ENCODE peak calls at places on chromosomes 5 and 9, in nine cellular contexts. One of them, this sample, is unnamed.

GRCh38 chr5:155047818-155048217 is 34.3 kb downstream of the KIF4B start:
- DNase-seq in PC-9: no peak
- DNase-seq in PC-3: no peak
- DNase-seq in GM23338: peak; percentile 23
- DNase-seq in MM.1S: no peak
- DNase-seq in hepatocyte: no peak
- DNase-seq in HCT116: no peak
- DNase-seq in OCI-LY7: no peak
- DNase-seq in GM23248: no peak
- DNase-seq in this sample: no peak

GRCh38 chr5:135399838-135400542 is 959 bp upstream of the MACROH2A1 start:
- DNase-seq in PC-9: no peak
- DNase-seq in PC-3: no peak
- DNase-seq in GM23338: peak; percentile 88
- DNase-seq in MM.1S: no peak
- DNase-seq in hepatocyte: no peak
- DNase-seq in HCT116: no peak
- DNase-seq in OCI-LY7: no peak
- DNase-seq in GM23248: peak; percentile 51
- DNase-seq in this sample: no peak

GRCh38 chr5:98780390-98780789 is 6.9 kb downstream of the RGMB start:
- DNase-seq in PC-9: no peak
- DNase-seq in PC-3: peak; percentile 79
- DNase-seq in GM23338: no peak
- DNase-seq in MM.1S: no peak
- DNase-seq in hepatocyte: no peak
- DNase-seq in HCT116: no peak
- DNase-seq in OCI-LY7: no peak
- DNase-seq in GM23248: peak; percentile 54
- DNase-seq in this sample: no peak

GRCh38 chr5:130992621-130993020 is 172.4 kb downstream of the HINT1 start:
- DNase-seq in PC-9: no peak
- DNase-seq in PC-3: no peak
- DNase-seq in GM23338: no peak
- DNase-seq in MM.1S: no peak
- DNase-seq in hepatocyte: no peak
- DNase-seq in HCT116: no peak
- DNase-seq in OCI-LY7: no peak
- DNase-seq in GM23248: no peak
- DNase-seq in this sample: no peak

GRCh38 chr5:88674262-88675158 is 208.5 kb downstream of the MEF2C start:
- DNase-seq in PC-9: no peak
- DNase-seq in PC-3: no peak
- DNase-seq in GM23338: peak; percentile 77
- DNase-seq in MM.1S: peak; percentile 88
- DNase-seq in hepatocyte: no peak
- DNase-seq in HCT116: no peak
- DNase-seq in OCI-LY7: peak; percentile 91
- DNase-seq in GM23248: peak; percentile 55
- DNase-seq in this sample: peak; percentile 94

GRCh38 chr5:34585601-34586104 is 70.5 kb upstream of the RAI14 start:
- DNase-seq in PC-9: peak; percentile 100
- DNase-seq in PC-3: peak; percentile 97
- DNase-seq in GM23338: no peak
- DNase-seq in MM.1S: no peak
- DNase-seq in hepatocyte: peak; percentile 59
- DNase-seq in HCT116: no peak
- DNase-seq in OCI-LY7: no peak
- DNase-seq in GM23248: peak; percentile 71
- DNase-seq in this sample: no peak

GRCh38 chr5:93715776-93716175 is 25.6 kb downstream of the POU5F2 start:
- DNase-seq in PC-9: no peak
- DNase-seq in PC-3: no peak
- DNase-seq in GM23338: no peak
- DNase-seq in MM.1S: no peak
- DNase-seq in hepatocyte: no peak
- DNase-seq in HCT116: no peak
- DNase-seq in OCI-LY7: no peak
- DNase-seq in GM23248: no peak
- DNase-seq in this sample: no peak

GRCh38 chr9:104075801-104076753 is 18.0 kb upstream of the SMC2 start:
- DNase-seq in PC-9: no peak
- DNase-seq in PC-3: peak; percentile 8
- DNase-seq in GM23338: no peak
- DNase-seq in MM.1S: no peak
- DNase-seq in hepatocyte: peak; percentile 10
- DNase-seq in HCT116: no peak
- DNase-seq in OCI-LY7: no peak
- DNase-seq in GM23248: peak; percentile 76
- DNase-seq in this sample: no peak

GRCh38 chr5:129905467-129906176 is 1.4 kb downstream of the CHSY3 start:
- DNase-seq in PC-9: no peak
- DNase-seq in PC-3: no peak
- DNase-seq in GM23338: peak; percentile 74
- DNase-seq in MM.1S: no peak
- DNase-seq in hepatocyte: peak; percentile 51
- DNase-seq in HCT116: no peak
- DNase-seq in OCI-LY7: no peak
- DNase-seq in GM23248: peak; percentile 40
- DNase-seq in this sample: no peak

GRCh38 chr9:14561929-14562386 is 131.3 kb downstream of the ZDHHC21 start:
- DNase-seq in PC-9: no peak
- DNase-seq in PC-3: peak; percentile 1
- DNase-seq in GM23338: peak; percentile 53
- DNase-seq in MM.1S: no peak
- DNase-seq in hepatocyte: peak; percentile 20
- DNase-seq in HCT116: no peak
- DNase-seq in OCI-LY7: no peak
- DNase-seq in GM23248: no peak
- DNase-seq in this sample: no peak

GRCh38 chr9:17476401-17476800 is 102.5 kb upstream of the SH3GL2 start:
- DNase-seq in PC-9: no peak
- DNase-seq in PC-3: no peak
- DNase-seq in GM23338: no peak
- DNase-seq in MM.1S: peak; percentile 41
- DNase-seq in hepatocyte: no peak
- DNase-seq in HCT116: no peak
- DNase-seq in OCI-LY7: no peak
- DNase-seq in GM23248: no peak
- DNase-seq in this sample: no peak

GRCh38 chr5:16179936-16180788 is 571 bp upstream of the MARCHF11 start:
- DNase-seq in PC-9: no peak
- DNase-seq in PC-3: no peak
- DNase-seq in GM23338: peak; percentile 61
- DNase-seq in MM.1S: no peak
- DNase-seq in hepatocyte: peak; percentile 6
- DNase-seq in HCT116: no peak
- DNase-seq in OCI-LY7: no peak
- DNase-seq in GM23248: no peak
- DNase-seq in this sample: no peak

GRCh38 chr5:41270423-41271251 is 57.3 kb upstream of the C6 start:
- DNase-seq in PC-9: peak; percentile 41
- DNase-seq in PC-3: peak; percentile 85
- DNase-seq in GM23338: peak; percentile 71
- DNase-seq in MM.1S: peak; percentile 54
- DNase-seq in hepatocyte: peak; percentile 68
- DNase-seq in HCT116: peak; percentile 33
- DNase-seq in OCI-LY7: peak; percentile 21
- DNase-seq in GM23248: peak; percentile 80
- DNase-seq in this sample: peak; percentile 80

GRCh38 chr5:621341-621761 is 9.2 kb downstream of the CEP72 start:
- DNase-seq in PC-9: no peak
- DNase-seq in PC-3: no peak
- DNase-seq in GM23338: no peak
- DNase-seq in MM.1S: no peak
- DNase-seq in hepatocyte: no peak
- DNase-seq in HCT116: no peak
- DNase-seq in OCI-LY7: no peak
- DNase-seq in GM23248: no peak
- DNase-seq in this sample: no peak

GRCh38 chr9:82570226-82570625 is 492.7 kb downstream of the RASEF start:
- DNase-seq in PC-9: no peak
- DNase-seq in PC-3: no peak
- DNase-seq in GM23338: no peak
- DNase-seq in MM.1S: no peak
- DNase-seq in hepatocyte: no peak
- DNase-seq in HCT116: no peak
- DNase-seq in OCI-LY7: no peak
- DNase-seq in GM23248: peak; percentile 42
- DNase-seq in this sample: no peak

GRCh38 chr9:82574911-82575310 is 488.0 kb downstream of the RASEF start:
- DNase-seq in PC-9: no peak
- DNase-seq in PC-3: no peak
- DNase-seq in GM23338: no peak
- DNase-seq in MM.1S: no peak
- DNase-seq in hepatocyte: no peak
- DNase-seq in HCT116: no peak
- DNase-seq in OCI-LY7: no peak
- DNase-seq in GM23248: no peak
- DNase-seq in this sample: no peak

GRCh38 chr9:82571540-82571939 is 491.4 kb downstream of the RASEF start:
- DNase-seq in PC-9: no peak
- DNase-seq in PC-3: no peak
- DNase-seq in GM23338: no peak
- DNase-seq in MM.1S: no peak
- DNase-seq in hepatocyte: no peak
- DNase-seq in HCT116: no peak
- DNase-seq in OCI-LY7: no peak
- DNase-seq in GM23248: no peak
- DNase-seq in this sample: no peak
- H2AFZ ChIP-seq in PC-9: no peak overlapping the region
- H2AFZ ChIP-seq in PC-3: no peak overlapping the region
- H2AFZ ChIP-seq in GM23338: no peak overlapping the region
- H2AFZ ChIP-seq in MM.1S: no peak overlapping the region
- H2AFZ ChIP-seq in hepatocyte: no peak overlapping the region
- H2AFZ ChIP-seq in HCT116: no peak overlapping the region
- H2AFZ ChIP-seq in OCI-LY7: no peak overlapping the region
- H2AFZ ChIP-seq in GM23248: no peak overlapping the region
- H2AFZ ChIP-seq in this sample: no peak overlapping the region

DNA sequence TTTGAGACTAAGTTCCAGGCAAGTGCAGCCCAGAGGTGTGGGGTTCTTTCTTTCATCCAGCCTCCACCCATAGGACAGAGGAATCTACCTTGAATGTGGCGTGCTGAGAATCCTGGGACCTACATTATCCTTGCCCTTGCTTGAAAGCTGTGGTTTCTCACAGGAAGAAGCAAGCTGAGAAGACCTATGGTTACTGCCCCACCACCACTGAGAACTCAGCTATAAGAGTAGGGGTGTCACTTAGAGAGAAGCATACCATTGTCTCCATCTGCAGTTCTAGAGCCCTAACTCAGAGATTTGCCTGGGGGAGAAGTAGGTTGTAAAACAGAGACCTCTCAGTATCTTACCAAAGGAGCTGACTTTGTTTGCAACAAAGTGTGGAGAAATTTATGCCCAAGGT is 72.4 kb downstream of the SV2C start:
- DNase-seq in PC-9: no peak
- DNase-seq in PC-3: no peak
- DNase-seq in GM23338: no peak
- DNase-seq in MM.1S: no peak
- DNase-seq in hepatocyte: no peak
- DNase-seq in HCT116: no peak
- DNase-seq in OCI-LY7: no peak
- DNase-seq in GM23248: no peak
- DNase-seq in this sample: no peak
- H3K9me2 ChIP-seq in PC-9: no peaks in the 10 kb centered on the region
- H3K9me2 ChIP-seq in PC-3: no peaks in the 10 kb centered on the region
- H3K9me2 ChIP-seq in GM23338: no peaks in the 10 kb centered on the region
- H3K9me2 ChIP-seq in MM.1S: no peaks in the 10 kb centered on the region
- H3K9me2 ChIP-seq in hepatocyte: no peaks in the 10 kb centered on the region
- H3K9me2 ChIP-seq in HCT116: no peaks in the 10 kb centered on the region
- H3K9me2 ChIP-seq in OCI-LY7: no peaks in the 10 kb centered on the region
- H3K9me2 ChIP-seq in GM23248: no peaks in the 10 kb centered on the region
- H3K9me2 ChIP-seq in this sample: no peaks in the 10 kb centered on the region

GRCh38 chr9:616694-617093 is 224.8 kb upstream of the DMRT1 start:
- DNase-seq in PC-9: no peak
- DNase-seq in PC-3: peak; percentile 11
- DNase-seq in GM23338: no peak
- DNase-seq in MM.1S: no peak
- DNase-seq in hepatocyte: no peak
- DNase-seq in HCT116: no peak
- DNase-seq in OCI-LY7: no peak
- DNase-seq in GM23248: no peak
- DNase-seq in this sample: no peak
- H3K36me3 ChIP-seq in PC-9: no peaks in the 10 kb centered on the region
- H3K36me3 ChIP-seq in PC-3: no peaks in the 10 kb centered on the region
- H3K36me3 ChIP-seq in GM23338: no peaks in the 10 kb centered on the region
- H3K36me3 ChIP-seq in MM.1S: no peaks in the 10 kb centered on the region
- H3K36me3 ChIP-seq in hepatocyte: no peaks in the 10 kb centered on the region
- H3K36me3 ChIP-seq in HCT116: no peaks in the 10 kb centered on the region
- H3K36me3 ChIP-seq in OCI-LY7: peaks cover 20% of the 10 kb centered on the region
- H3K36me3 ChIP-seq in GM23248: no peaks in the 10 kb centered on the region
- H3K36me3 ChIP-seq in this sample: no peaks in the 10 kb centered on the region

GRCh38 chr9:127132375-127132774 is 9.9 kb upstream of the ANGPTL2 start:
- DNase-seq in PC-9: no peak
- DNase-seq in PC-3: no peak
- DNase-seq in GM23338: no peak
- DNase-seq in MM.1S: no peak
- DNase-seq in hepatocyte: no peak
- DNase-seq in HCT116: no peak
- DNase-seq in OCI-LY7: no peak
- DNase-seq in GM23248: no peak
- DNase-seq in this sample: no peak

GRCh38 chr9:127130661-127131538 is 8.5 kb upstream of the ANGPTL2 start:
- DNase-seq in PC-9: peak; percentile 83
- DNase-seq in PC-3: peak; percentile 42
- DNase-seq in GM23338: no peak
- DNase-seq in MM.1S: no peak
- DNase-seq in hepatocyte: peak; percentile 75
- DNase-seq in HCT116: no peak
- DNase-seq in OCI-LY7: no peak
- DNase-seq in GM23248: peak; percentile 98
- DNase-seq in this sample: no peak

GRCh38 chr9:127132921-127133647 is 10.6 kb upstream of the ANGPTL2 start:
- DNase-seq in PC-9: no peak
- DNase-seq in PC-3: no peak
- DNase-seq in GM23338: peak; percentile 63
- DNase-seq in MM.1S: no peak
- DNase-seq in hepatocyte: peak; percentile 68
- DNase-seq in HCT116: no peak
- DNase-seq in OCI-LY7: no peak
- DNase-seq in GM23248: peak; percentile 74
- DNase-seq in this sample: no peak

GRCh38 chr9:127130235-127130634 is 7.8 kb upstream of the ANGPTL2 start:
- DNase-seq in PC-9: no peak
- DNase-seq in PC-3: no peak
- DNase-seq in GM23338: no peak
- DNase-seq in MM.1S: no peak
- DNase-seq in hepatocyte: no peak
- DNase-seq in HCT116: no peak
- DNase-seq in OCI-LY7: no peak
- DNase-seq in GM23248: no peak
- DNase-seq in this sample: no peak

DNA sequence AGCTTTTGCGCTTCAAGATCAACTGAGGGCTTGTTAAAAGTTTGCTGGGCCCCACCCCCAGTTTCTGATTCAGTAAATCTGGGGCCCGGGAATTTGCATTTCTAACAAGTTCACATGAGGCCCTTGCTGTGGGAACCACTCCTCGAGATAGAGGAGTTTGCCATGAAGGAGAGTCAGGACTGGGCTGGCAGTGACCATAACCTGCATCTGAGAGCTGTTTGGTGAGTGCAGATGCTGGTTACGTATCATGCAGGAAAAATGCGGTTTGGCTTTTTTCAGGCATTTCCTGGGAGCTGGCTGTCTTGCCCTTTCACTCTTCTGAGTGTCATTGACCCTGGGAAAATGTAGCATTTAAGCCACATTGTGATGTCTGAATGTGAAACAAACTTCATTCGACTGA is 9.4 kb upstream of the ANGPTL2 start:
- DNase-seq in PC-9: peak; percentile 83
- DNase-seq in PC-3: peak; percentile 55
- DNase-seq in GM23338: peak; percentile 17
- DNase-seq in MM.1S: no peak
- DNase-seq in hepatocyte: no peak
- DNase-seq in HCT116: peak; percentile 15
- DNase-seq in OCI-LY7: no peak
- DNase-seq in GM23248: peak; percentile 73
- DNase-seq in this sample: no peak
- H2AFZ ChIP-seq in PC-9: no peak overlapping the region
- H2AFZ ChIP-seq in PC-3: no peak overlapping the region
- H2AFZ ChIP-seq in GM23338: no peak overlapping the region
- H2AFZ ChIP-seq in MM.1S: no peak overlapping the region
- H2AFZ ChIP-seq in hepatocyte: no peak overlapping the region
- H2AFZ ChIP-seq in HCT116: no peak overlapping the region
- H2AFZ ChIP-seq in OCI-LY7: no peak overlapping the region
- H2AFZ ChIP-seq in GM23248: peak overlapping the region; percentile 68
- H2AFZ ChIP-seq in this sample: no peak overlapping the region

This sample was measured in Karpas-422.